ENCODE peak calls at places on chromosomes 13 and 19, in five cellular contexts. B is MM.1S, L is left lung, E is aorta, N is upper lobe of right lung. T is an unnamed sample.

GRCh38 chr13:83880275-83881027 is 1.8 kb downstream of the SLITRK1 start:
- DNase-seq in B (no peak), L (no peak), E (no peak), N (no peak), T (no peak)

GRCh38 chr19:49469828-49470614 is 4.0 kb upstream of the FLT3LG start:
- DNase-seq in B (peak; percentile 43), L (no peak), E (peak; percentile 61), N (no peak), T (no peak)

GRCh38 chr13:31846984-31847752 is 107.8 kb downstream of the RXFP2 start:
- DNase-seq in B (no peak), L (no peak), E (no peak), N (no peak), T (no peak)

GRCh38 chr19:5292843-5293606 is 47.6 kb downstream of the PTPRS start:
- DNase-seq in B (no peak), L (peak; percentile 81), E (peak; percentile 72), N (peak; percentile 81), T (peak; percentile 64)

GRCh38 chr13:33997574-33997973 is 179.6 kb downstream of the RFC3 start:
- DNase-seq in B (no peak), L (no peak), E (no peak), N (no peak), T (no peak)

GRCh38 chr19:13302521-13303270 is 152.5 kb downstream of the IER2 start:
- DNase-seq in B (no peak), L (no peak), E (no peak), N (no peak), T (no peak)

GRCh38 chr19:13033819-13034611 is 38.7 kb downstream of the NFIX start:
- DNase-seq in B (peak; percentile 46), L (peak; percentile 83), E (peak; percentile 83), N (peak; percentile 87), T (peak; percentile 86)

GRCh38 chr13:83881031-83881727 is 1.1 kb downstream of the SLITRK1 start:
- DNase-seq in B (no peak), L (no peak), E (no peak), N (no peak), T (no peak)

GRCh38 chr13:92122454-92122853 is 724.0 kb downstream of the GPC5 start:
- DNase-seq in B (no peak), L (no peak), E (no peak), N (no peak), T (no peak)

GRCh38 chr19:53894736-53895135 is 12.7 kb downstream of the PRKCG start:
- DNase-seq in B (no peak), L (no peak), E (no peak), N (no peak), T (no peak)

GRCh38 chr19:7773841-7774240 is 10.8 kb downstream of the CLEC4M start:
- DNase-seq in B (no peak), L (no peak), E (no peak), N (no peak), T (no peak)
- H3K9me3 ChIP-seq in B (no peaks in the 10 kb centered on the region), L (no peaks in the 10 kb centered on the region), E (peaks cover 1% of the 10 kb centered on the region), N (no peaks in the 10 kb centered on the region), T (no peaks in the 10 kb centered on the region)

DNA sequence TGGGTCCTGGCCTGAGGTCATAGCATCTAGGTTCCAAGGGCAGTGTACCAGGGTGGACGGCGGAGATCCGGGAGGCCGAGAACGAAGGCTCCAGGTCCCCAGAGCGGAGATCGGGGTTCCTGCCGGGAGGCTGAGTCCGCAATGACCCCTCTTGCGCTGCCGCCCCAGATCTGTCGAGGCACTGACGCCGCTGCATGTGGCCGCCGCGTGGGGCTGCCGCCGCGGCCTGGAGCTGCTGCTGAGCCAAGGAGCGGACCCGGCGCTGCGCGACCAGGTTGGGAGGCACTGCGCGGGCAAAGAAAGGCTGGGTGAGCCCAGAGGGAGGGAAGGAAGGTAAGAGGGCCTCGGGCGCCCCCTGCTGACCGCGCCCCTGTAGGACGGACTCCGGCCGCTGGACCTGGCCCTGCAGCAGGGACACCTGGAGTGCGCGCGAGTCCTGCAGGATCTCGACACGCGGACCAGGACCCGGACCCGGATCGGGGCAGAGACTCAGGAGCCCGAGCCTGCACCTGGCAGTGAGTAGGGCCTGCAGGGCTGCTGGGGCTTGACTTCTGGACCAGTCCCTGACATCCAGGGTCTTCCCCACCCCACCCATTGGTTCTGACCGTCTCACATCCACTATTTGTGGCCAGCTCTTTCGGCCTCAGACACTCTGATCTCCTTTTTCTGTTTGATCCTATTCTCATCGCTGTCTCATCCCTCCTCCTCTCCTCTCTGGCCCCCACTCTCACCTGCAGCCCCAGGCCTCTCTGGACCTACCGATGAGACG is 971 bp downstream of the ANKLE1 start:
- DNase-seq in B (peak; percentile 73), L (peak; percentile 97), E (peak; percentile 85), N (peak; percentile 92), T (peak; percentile 81)
- H3K27ac ChIP-seq in B (no peak overlapping the region), L (no peak overlapping the region), E (no peak overlapping the region), N (no peak overlapping the region), T (no peak overlapping the region)

DNA sequence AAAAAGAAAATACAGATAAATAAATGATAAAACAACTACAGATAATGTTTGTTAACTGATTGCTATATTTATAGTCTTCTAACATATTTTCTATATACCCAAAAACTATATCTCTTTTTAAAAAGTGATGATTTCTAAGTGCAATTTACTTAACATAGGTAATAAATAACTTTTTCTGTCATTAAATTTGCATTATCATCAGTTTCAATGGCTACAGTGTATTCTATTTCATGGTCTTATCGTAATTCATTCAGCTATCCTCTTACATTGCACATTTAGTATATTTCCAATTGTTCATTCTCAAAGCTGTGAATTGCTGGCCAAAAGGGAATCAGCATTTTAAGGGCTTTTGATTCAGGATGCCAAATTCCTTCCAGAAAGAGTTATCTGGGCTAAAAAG is 3.6 kb downstream of the ZNF180 start:
- DNase-seq in B (no peak), L (no peak), E (no peak), N (no peak), T (no peak)
- H3K9me3 ChIP-seq in B (no peaks in the 10 kb centered on the region), L (peaks cover 74% of the 10 kb centered on the region), E (peaks cover 30% of the 10 kb centered on the region), N (peaks cover 50% of the 10 kb centered on the region), T (peaks cover 75% of the 10 kb centered on the region)

DNA sequence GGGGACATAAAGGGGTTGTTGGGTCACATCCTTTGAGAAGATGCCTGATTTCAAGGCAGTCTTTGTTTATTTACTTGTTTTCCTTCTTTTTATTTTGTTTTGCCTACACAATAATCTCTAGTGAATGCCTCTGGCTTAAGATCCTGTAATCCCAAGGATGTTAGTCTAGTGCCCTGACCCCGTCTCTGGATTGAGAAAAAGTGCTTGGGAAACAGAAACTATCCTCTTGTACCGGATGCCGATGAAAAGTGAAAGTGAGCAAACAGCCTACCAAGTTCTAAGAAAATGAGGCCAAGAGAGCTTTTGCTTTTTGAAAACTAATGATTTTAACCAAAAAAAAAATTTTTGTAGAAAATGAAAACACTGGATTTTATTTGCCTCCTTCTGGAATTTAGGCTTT is 42.1 kb upstream of the C1QTNF9 start:
- DNase-seq in B (no peak), L (no peak), E (no peak), N (no peak), T (no peak)
- H3K27ac ChIP-seq in B (no peak overlapping the region), L (peak overlapping the region; percentile 53), E (no peak overlapping the region), N (peak overlapping the region; percentile 69), T (peak overlapping the region; percentile 76)

GRCh38 chr19:58434217-58434616 is 5.7 kb downstream of the ZNF132 start:
- DNase-seq in B (no peak), L (no peak), E (no peak), N (no peak), T (no peak)
- H3K9me3 ChIP-seq in B (no peaks in the 10 kb centered on the region), L (peaks cover 100% of the 10 kb centered on the region), E (peaks cover 64% of the 10 kb centered on the region), N (peaks cover 83% of the 10 kb centered on the region), T (peaks cover 100% of the 10 kb centered on the region)

GRCh38 chr13:98174321-98174720 is 2.7 kb downstream of the RNF113B start:
- DNase-seq in B (no peak), L (no peak), E (no peak), N (no peak), T (no peak)

GRCh38 chr13:98174995-98175394 is 2.1 kb downstream of the RNF113B start:
- DNase-seq in B (no peak), L (no peak), E (no peak), N (no peak), T (no peak)

GRCh38 chr13:98171806-98172569 is 5.1 kb downstream of the RNF113B start:
- DNase-seq in B (no peak), L (no peak), E (no peak), N (peak; percentile 65), T (peak; percentile 40)

GRCh38 chr13:98172570-98173405 is 4.3 kb downstream of the RNF113B start:
- DNase-seq in B (no peak), L (no peak), E (no peak), N (no peak), T (no peak)

GRCh38 chr13:98173431-98173921 is 3.6 kb downstream of the RNF113B start:
- DNase-seq in B (no peak), L (no peak), E (no peak), N (no peak), T (no peak)
- H3K27ac ChIP-seq in B (no peak overlapping the region), L (peak overlapping the region; percentile 74), E (no peak overlapping the region), N (peak overlapping the region; percentile 73), T (peak overlapping the region; percentile 54)